ENCODE peak calls at places on chromosomes 7 and 10, in six cellular contexts. J is Daoy, M is Right ventricle myocardium superior, E is fibroblast of pulmonary artery, D is D341Med, V is NCI-H446 treated with DMSO at 0.1 percent for 48 hours. U is an unnamed sample.

GRCh38 chr10:30865141-30865926 is 166.3 kb downstream of the ZNF438 start:
- DNase-seq in D (no peak), V (no peak), J (no peak), M (no peak), E (peak), U (no peak)

GRCh38 chr10:113381906-113382562 is 170.8 kb upstream of the HABP2 start:
- DNase-seq in J (peak), V (no peak), D (no peak), E (peak), M (no peak), U (peak)

GRCh38 chr7:120991570-120991969 is 3.1 kb downstream of the CPED1 start:
- DNase-seq in D (no peak), E (peak), J (no peak), M (no peak), V (no peak), U (no peak)

GRCh38 chr10:43225004-43225786 is 41.7 kb downstream of the RASGEF1A start:
- DNase-seq in D (no peak), J (no peak), M (peak), V (no peak), E (no peak), U (no peak)

GRCh38 chr7:23971031-23971430 is 261.0 kb downstream of the STK31 start:
- DNase-seq in M (no peak), E (no peak), V (no peak), D (no peak), J (peak), U (no peak)

GRCh38 chr7:97027427-97028234 is 3.0 kb upstream of the DLX5 start:
- DNase-seq in E (peak), J (peak), D (peak), M (peak), V (peak), U (peak)

GRCh38 chr7:521221-522070 is 1.8 kb upstream of the PDGFA start:
- DNase-seq in D (peak), M (peak), V (no peak), E (peak), J (peak), U (peak)

GRCh38 chr10:86658261-86658741 is 4.0 kb downstream of the OPN4 start:
- DNase-seq in J (no peak), D (no peak), V (no peak), M (no peak), E (no peak), U (no peak)

GRCh38 chr7:52270301-52270700 is 765.1 kb upstream of the POM121L12 start:
- DNase-seq in D (no peak), J (no peak), M (no peak), E (peak), V (no peak), U (no peak)

GRCh38 chr10:124744688-124745055 is 494 bp upstream of the FAM53B start:
- DNase-seq in D (no peak), M (no peak), V (no peak), E (peak), J (no peak), U (no peak)

GRCh38 chr7:138565451-138566114 is 105.5 kb downstream of the TRIM24 start:
- DNase-seq in J (no peak), E (peak), M (no peak), D (no peak), V (no peak), U (peak)

GRCh38 chr10:84008878-84009277 is 130.4 kb upstream of the GHITM start:
- DNase-seq in D (peak), M (no peak), E (peak), J (no peak), V (no peak), U (peak)

GRCh38 chr7:33107136-33108066 is 1.8 kb downstream of the RP9 start:
- DNase-seq in E (peak), V (peak), J (peak), D (peak), M (no peak), U (peak)

GRCh38 chr7:55244346-55244745 is 120.8 kb upstream of the LANCL2 start:
- DNase-seq in V (no peak), M (no peak), J (no peak), E (no peak), D (no peak), U (no peak)

GRCh38 chr10:58743466-58744115 is 230.9 kb downstream of the BICC1 start:
- DNase-seq in M (no peak), D (no peak), V (no peak), J (peak), E (peak), U (no peak)

GRCh38 chr7:5594616-5595544 is 171.2 kb upstream of the TNRC18 start:
- DNase-seq in V (peak), E (no peak), J (peak), M (peak), D (peak), U (peak)

GRCh38 chr7:152850420-152850819 is 90.9 kb downstream of the ACTR3B start:
- DNase-seq in V (no peak), J (no peak), D (no peak), E (no peak), M (no peak), U (no peak)

GRCh38 chr7:602341-603141 is 82.9 kb upstream of the PDGFA start:
- DNase-seq in D (no peak), E (no peak), V (no peak), J (no peak), M (peak), U (no peak)

GRCh38 chr10:132304756-132305509 is 2.8 kb downstream of the STK32C start:
- DNase-seq in D (no peak), V (no peak), J (no peak), E (no peak), M (no peak), U (no peak)

GRCh38 chr10:30422981-30423654 is 10.9 kb upstream of the MAP3K8 start:
- DNase-seq in M (peak), V (no peak), D (no peak), J (peak), E (peak), U (peak)

GRCh38 chr10:48476279-48476982 is 128.4 kb downstream of the ARHGAP22 start:
- DNase-seq in E (peak), J (no peak), V (no peak), D (peak), M (no peak), U (peak)

GRCh38 chr7:2409745-2410414 is 6.5 kb downstream of the CHST12 start:
- DNase-seq in D (no peak), V (no peak), M (no peak), J (no peak), E (no peak), U (peak)

GRCh38 chr10:132446661-132447445 is 49.9 kb downstream of the PWWP2B start:
- DNase-seq in M (no peak), E (peak), V (no peak), D (peak), J (peak), U (peak)

GRCh38 chr7:45893374-45893995 is 5.2 kb downstream of the IGFBP1 start:
- DNase-seq in V (no peak), D (no peak), J (no peak), M (no peak), E (no peak), U (no peak)

GRCh38 chr10:77413231-77413630 is 224.4 kb downstream of the KCNMA1 start:
- DNase-seq in D (peak), E (no peak), V (no peak), M (no peak), J (no peak), U (no peak)

GRCh38 chr10:18659784-18660561 is 742 bp downstream of the ARL5B start:
- DNase-seq in M (no peak), E (peak), D (peak), V (no peak), J (peak), U (peak)

GRCh38 chr10:19819419-19820033 is 3.3 kb downstream of the PLXDC2 start:
- DNase-seq in D (no peak), M (no peak), E (peak), J (peak), V (peak), U (peak)

GRCh38 chr7:144632724-144633123 is 203.1 kb downstream of the TPK1 start:
- DNase-seq in D (no peak), M (no peak), V (no peak), E (no peak), J (no peak), U (no peak)

GRCh38 chr10:6300106-6300783 is 97.5 kb downstream of the PFKFB3 start:
- DNase-seq in M (no peak), E (peak), D (no peak), V (no peak), J (peak), U (peak)

GRCh38 chr7:136897676-136898075 is 29.2 kb downstream of the CHRM2 start:
- DNase-seq in M (no peak), J (no peak), E (no peak), V (no peak), D (no peak), U (no peak)

GRCh38 chr7:151661556-151661955 is 141.9 kb upstream of the RHEB start:
- DNase-seq in V (no peak), D (no peak), E (no peak), J (no peak), M (no peak), U (no peak)

GRCh38 chr7:112422842-112423496 is 27.3 kb upstream of the IFRD1 start:
- DNase-seq in J (peak), D (no peak), V (peak), E (peak), M (peak), U (peak)

GRCh38 chr10:113226404-113226803 is 276.4 kb downstream of the TCF7L2 start:
- DNase-seq in D (no peak), M (peak), J (no peak), V (no peak), E (no peak), U (no peak)

GRCh38 chr7:140923358-140924006 is 1.2 kb downstream of the BRAF start:
- DNase-seq in J (peak), V (no peak), M (no peak), D (peak), E (peak), U (peak)

GRCh38 chr7:100894860-100895700 is 608 bp downstream of the ACHE start:
- DNase-seq in J (peak), M (peak), D (peak), E (no peak), V (no peak), U (peak)

GRCh38 chr10:71378341-71379117 is 18.2 kb upstream of the CDH23 start:
- DNase-seq in V (no peak), D (no peak), J (no peak), E (no peak), M (no peak), U (no peak)

GRCh38 chr7:25083201-25083600 is 41.9 kb downstream of the CYCS start:
- DNase-seq in M (no peak), D (no peak), E (no peak), V (no peak), J (peak), U (no peak)

GRCh38 chr7:138097064-138097741 is 20.9 kb downstream of the AKR1D1 start:
- DNase-seq in M (no peak), V (no peak), J (no peak), E (peak), D (peak), U (peak)

U was measured in A673.